ENCODE peak calls at places on chromosomes 13 and 19, in eight cellular contexts. One of them, this sample, is unnamed. For H3K4me1, the result is how much of the 10 kb centered on the place peaks cover.

GRCh38 chr13:105196052-105196451 is 1339.4 kb downstream of the EFNB2 start:
- DNase-seq in ovary: no peak
- DNase-seq in left ventricle myocardium inferior: no peak
- DNase-seq in testis: no peak
- DNase-seq in Caco-2: no peak
- DNase-seq in foreskin keratinocyte: peak
- DNase-seq in Peyer's patch: no peak
- DNase-seq in BE2C: no peak
- DNase-seq in this sample: no peak

GRCh38 chr13:31314961-31315360 is 115.2 kb downstream of the B3GLCT start:
- DNase-seq in ovary: no peak
- DNase-seq in BE2C: no peak
- DNase-seq in Caco-2: no peak
- DNase-seq in Peyer's patch: no peak
- DNase-seq in foreskin keratinocyte: no peak
- DNase-seq in left ventricle myocardium inferior: no peak
- DNase-seq in testis: no peak
- DNase-seq in this sample: no peak

GRCh38 chr13:68727165-68727564 is 1380.5 kb upstream of the ATXN8OS start:
- DNase-seq in foreskin keratinocyte: peak
- DNase-seq in left ventricle myocardium inferior: no peak
- DNase-seq in Caco-2: no peak
- DNase-seq in ovary: no peak
- DNase-seq in BE2C: no peak
- DNase-seq in Peyer's patch: no peak
- DNase-seq in testis: no peak
- DNase-seq in this sample: no peak

GRCh38 chr13:65336106-65336603 is 1894.0 kb downstream of the PCDH9 start:
- DNase-seq in Caco-2: no peak
- DNase-seq in testis: no peak
- DNase-seq in ovary: no peak
- DNase-seq in Peyer's patch: no peak
- DNase-seq in left ventricle myocardium inferior: no peak
- DNase-seq in BE2C: no peak
- DNase-seq in foreskin keratinocyte: no peak
- DNase-seq in this sample: no peak

GRCh38 chr19:18274303-18274775 is at the start of gene IQCN:
- DNase-seq in BE2C: no peak
- DNase-seq in testis: no peak
- DNase-seq in foreskin keratinocyte: peak
- DNase-seq in Caco-2: peak
- DNase-seq in left ventricle myocardium inferior: no peak
- DNase-seq in ovary: peak
- DNase-seq in Peyer's patch: no peak
- DNase-seq in this sample: no peak

GRCh38 chr19:46373573-46374359 is 26.9 kb downstream of the PPP5C start:
- DNase-seq in Peyer's patch: no peak
- DNase-seq in BE2C: peak
- DNase-seq in testis: no peak
- DNase-seq in foreskin keratinocyte: peak
- DNase-seq in left ventricle myocardium inferior: peak
- DNase-seq in ovary: no peak
- DNase-seq in Caco-2: no peak
- DNase-seq in this sample: peak

GRCh38 chr13:86933676-86934075 is 737.5 kb upstream of the SLITRK5 start:
- DNase-seq in testis: no peak
- DNase-seq in left ventricle myocardium inferior: no peak
- DNase-seq in foreskin keratinocyte: no peak
- DNase-seq in BE2C: no peak
- DNase-seq in Peyer's patch: no peak
- DNase-seq in Caco-2: no peak
- DNase-seq in ovary: no peak
- DNase-seq in this sample: no peak

GRCh38 chr19:33132425-33132824 is 511 bp downstream of the WDR88 start:
- DNase-seq in testis: no peak
- DNase-seq in ovary: no peak
- DNase-seq in BE2C: no peak
- DNase-seq in Peyer's patch: no peak
- DNase-seq in left ventricle myocardium inferior: no peak
- DNase-seq in Caco-2: no peak
- DNase-seq in foreskin keratinocyte: no peak
- DNase-seq in this sample: no peak

GRCh38 chr13:45333973-45334922 is 6.7 kb downstream of the TPT1 start:
- DNase-seq in ovary: no peak
- DNase-seq in foreskin keratinocyte: peak
- DNase-seq in Peyer's patch: peak
- DNase-seq in testis: no peak
- DNase-seq in left ventricle myocardium inferior: no peak
- DNase-seq in Caco-2: no peak
- DNase-seq in BE2C: no peak
- DNase-seq in this sample: no peak

GRCh38 chr13:106523566-106523965 is 11.9 kb downstream of the EFNB2 start:
- DNase-seq in ovary: no peak
- DNase-seq in foreskin keratinocyte: peak
- DNase-seq in left ventricle myocardium inferior: no peak
- DNase-seq in BE2C: peak
- DNase-seq in Peyer's patch: no peak
- DNase-seq in testis: no peak
- DNase-seq in Caco-2: no peak
- DNase-seq in this sample: no peak

GRCh38 chr13:84445776-84446175 is 563.5 kb upstream of the SLITRK1 start:
- DNase-seq in ovary: no peak
- DNase-seq in left ventricle myocardium inferior: no peak
- DNase-seq in testis: no peak
- DNase-seq in Caco-2: no peak
- DNase-seq in foreskin keratinocyte: peak
- DNase-seq in BE2C: no peak
- DNase-seq in Peyer's patch: no peak
- DNase-seq in this sample: no peak

GRCh38 chr13:74661851-74662250 is 527.6 kb upstream of the KLF12 start:
- DNase-seq in BE2C: no peak
- DNase-seq in testis: no peak
- DNase-seq in foreskin keratinocyte: peak
- DNase-seq in left ventricle myocardium inferior: no peak
- DNase-seq in ovary: no peak
- DNase-seq in Caco-2: no peak
- DNase-seq in Peyer's patch: no peak
- DNase-seq in this sample: no peak

GRCh38 chr19:18817574-18817973 is 14.2 kb upstream of the UPF1 start:
- DNase-seq in foreskin keratinocyte: no peak
- DNase-seq in testis: no peak
- DNase-seq in BE2C: no peak
- DNase-seq in left ventricle myocardium inferior: no peak
- DNase-seq in ovary: no peak
- DNase-seq in Peyer's patch: no peak
- DNase-seq in Caco-2: no peak
- DNase-seq in this sample: no peak

GRCh38 chr19:3175761-3176714 is 2.5 kb upstream of the S1PR4 start:
- DNase-seq in BE2C: no peak
- DNase-seq in foreskin keratinocyte: peak
- DNase-seq in testis: peak
- DNase-seq in Peyer's patch: peak
- DNase-seq in ovary: no peak
- DNase-seq in left ventricle myocardium inferior: no peak
- DNase-seq in Caco-2: no peak
- DNase-seq in this sample: peak

GRCh38 chr13:41402695-41403511 is 54.4 kb upstream of the RGCC start:
- DNase-seq in Peyer's patch: no peak
- DNase-seq in Caco-2: peak
- DNase-seq in testis: no peak
- DNase-seq in BE2C: no peak
- DNase-seq in left ventricle myocardium inferior: no peak
- DNase-seq in ovary: no peak
- DNase-seq in foreskin keratinocyte: peak
- DNase-seq in this sample: no peak

DNA sequence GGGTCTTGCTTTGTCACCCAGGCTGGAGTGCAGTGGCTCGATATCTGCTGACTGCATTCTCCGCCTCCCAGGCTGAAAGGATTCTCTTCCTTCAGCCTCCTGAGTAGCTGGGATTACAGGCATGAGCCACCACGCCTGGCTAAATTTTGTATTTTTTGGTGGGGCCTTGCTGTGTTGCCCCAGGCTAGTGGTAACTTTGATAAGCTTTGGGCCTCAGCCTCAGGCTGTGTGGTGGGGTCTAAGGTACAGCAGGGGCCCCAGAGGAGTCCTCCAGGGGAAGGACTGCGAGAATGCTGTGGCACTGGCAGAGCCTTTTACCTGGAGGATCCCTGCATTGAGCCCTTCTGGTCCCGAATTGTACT is 7.2 kb downstream of the DOT1L start:
- DNase-seq in ovary: no peak
- DNase-seq in foreskin keratinocyte: no peak
- DNase-seq in BE2C: no peak
- DNase-seq in Caco-2: no peak
- DNase-seq in Peyer's patch: no peak
- DNase-seq in left ventricle myocardium inferior: no peak
- DNase-seq in testis: no peak
- DNase-seq in this sample: no peak
- H3K4me1 ChIP-seq in ovary: under half
- H3K4me1 ChIP-seq in foreskin keratinocyte: under half
- H3K4me1 ChIP-seq in BE2C: under half
- H3K4me1 ChIP-seq in Caco-2: half or more
- H3K4me1 ChIP-seq in Peyer's patch: half or more
- H3K4me1 ChIP-seq in left ventricle myocardium inferior: half or more
- H3K4me1 ChIP-seq in testis: half or more
- H3K4me1 ChIP-seq in this sample: half or more

DNA sequence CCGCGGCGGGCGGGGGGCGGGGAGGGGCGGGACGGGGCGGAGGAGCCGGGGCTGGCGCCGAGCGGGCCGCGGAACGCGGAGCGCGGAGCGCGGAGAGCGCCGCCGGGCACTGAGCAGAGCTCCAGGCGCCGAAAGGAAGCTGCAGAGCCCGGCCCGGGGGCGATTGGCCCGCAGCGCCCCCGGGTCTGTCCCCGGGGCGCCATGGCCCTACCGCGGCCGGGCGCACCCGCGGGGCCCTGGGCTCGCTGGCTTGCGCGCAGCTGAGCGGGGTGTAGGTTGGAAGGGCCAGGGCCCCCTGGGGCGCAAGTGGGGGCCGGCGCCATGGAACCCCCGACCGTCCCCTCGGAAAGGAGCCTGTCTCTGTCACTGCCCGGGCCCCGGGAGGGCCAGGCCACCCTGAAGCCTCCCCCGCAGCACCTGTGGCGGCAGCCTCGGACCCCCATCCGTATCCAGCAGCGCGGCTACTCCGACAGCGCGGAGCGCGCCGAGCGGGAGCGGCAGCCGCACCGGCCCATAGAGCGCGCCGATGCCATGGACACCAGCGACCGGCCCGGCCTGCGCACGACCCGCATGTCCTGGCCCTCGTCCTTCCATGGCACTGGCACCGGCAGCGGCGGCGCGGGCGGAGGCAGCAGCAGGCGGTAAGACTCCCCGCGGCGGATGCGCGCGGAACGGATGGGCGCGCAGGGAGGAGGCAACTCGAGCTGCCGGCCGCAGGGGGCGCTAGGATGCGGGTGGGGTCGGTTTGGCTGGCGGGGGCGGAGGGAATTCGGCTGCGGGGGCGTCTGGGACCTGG is at the start of gene PDE4A:
- DNase-seq in foreskin keratinocyte: peak
- DNase-seq in left ventricle myocardium inferior: no peak
- DNase-seq in Peyer's patch: no peak
- DNase-seq in Caco-2: no peak
- DNase-seq in BE2C: peak
- DNase-seq in testis: no peak
- DNase-seq in ovary: no peak
- DNase-seq in this sample: no peak
- H3K4me1 ChIP-seq in foreskin keratinocyte: under half
- H3K4me1 ChIP-seq in left ventricle myocardium inferior: half or more
- H3K4me1 ChIP-seq in Peyer's patch: half or more
- H3K4me1 ChIP-seq in Caco-2: under half
- H3K4me1 ChIP-seq in BE2C: under half
- H3K4me1 ChIP-seq in testis: under half
- H3K4me1 ChIP-seq in ovary: under half
- H3K4me1 ChIP-seq in this sample: half or more

DNA sequence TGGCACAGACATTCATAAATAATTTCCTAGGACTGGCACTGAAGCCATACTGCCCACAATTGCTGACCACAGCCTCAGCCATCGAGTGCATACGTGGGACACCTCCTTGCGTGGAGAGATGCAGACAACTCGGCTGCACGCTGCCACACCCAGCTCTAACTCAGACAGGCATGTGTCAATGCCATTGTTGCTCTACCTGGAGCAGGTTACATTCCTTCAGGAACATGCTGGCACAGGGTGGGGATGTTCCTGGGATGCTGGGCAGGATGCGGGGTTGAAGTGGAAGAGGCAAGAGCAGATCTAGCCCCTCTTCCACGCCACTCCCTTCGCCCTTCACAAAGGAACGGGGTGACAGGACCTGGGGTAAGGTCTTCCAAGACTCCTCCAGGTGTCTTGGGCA is 24.2 kb upstream of the SLC35E1 start:
- DNase-seq in Caco-2: no peak
- DNase-seq in left ventricle myocardium inferior: no peak
- DNase-seq in BE2C: no peak
- DNase-seq in ovary: no peak
- DNase-seq in foreskin keratinocyte: peak
- DNase-seq in Peyer's patch: no peak
- DNase-seq in testis: no peak
- DNase-seq in this sample: no peak
- H3K4me1 ChIP-seq in Caco-2: under half
- H3K4me1 ChIP-seq in left ventricle myocardium inferior: half or more
- H3K4me1 ChIP-seq in BE2C: under half
- H3K4me1 ChIP-seq in ovary: under half
- H3K4me1 ChIP-seq in foreskin keratinocyte: under half
- H3K4me1 ChIP-seq in Peyer's patch: under half
- H3K4me1 ChIP-seq in testis: under half
- H3K4me1 ChIP-seq in this sample: under half

GRCh38 chr19:10518444-10519361 is 1.5 kb upstream of the S1PR5 start:
- DNase-seq in left ventricle myocardium inferior: no peak
- DNase-seq in foreskin keratinocyte: no peak
- DNase-seq in ovary: no peak
- DNase-seq in Caco-2: no peak
- DNase-seq in testis: no peak
- DNase-seq in Peyer's patch: no peak
- DNase-seq in BE2C: no peak
- DNase-seq in this sample: no peak
- H3K4me1 ChIP-seq in left ventricle myocardium inferior: under half
- H3K4me1 ChIP-seq in foreskin keratinocyte: under half
- H3K4me1 ChIP-seq in ovary: under half
- H3K4me1 ChIP-seq in Caco-2: under half
- H3K4me1 ChIP-seq in testis: under half
- H3K4me1 ChIP-seq in Peyer's patch: under half
- H3K4me1 ChIP-seq in BE2C: under half
- H3K4me1 ChIP-seq in this sample: under half